ENCODE peak calls at places on chromosomes 12 and 14, in four cellular contexts. H is adrenal gland, W is lung, V is A673. D is an unnamed sample.

GRCh38 chr12:42484996-42485395 is 104.5 kb downstream of the PRICKLE1 start:
- DNase-seq in V (no peak), H (no peak), W (no peak), D (no peak)

GRCh38 chr12:30806989-30807694 is 52.4 kb upstream of the CAPRIN2 start:
- DNase-seq in H (peak), W (no peak), V (peak), D (no peak)

GRCh38 chr12:108610336-108610815 is 12.5 kb upstream of the TMEM119 start:
- DNase-seq in H (no peak), W (no peak), V (no peak), D (no peak)

GRCh38 chr14:105737504-105738246 is 211.3 kb downstream of the TMEM121 start:
- DNase-seq in V (no peak), W (no peak), H (no peak), D (no peak)

GRCh38 chr14:88225721-88226120 is 97.3 kb downstream of the KCNK10 start:
- DNase-seq in V (no peak), H (no peak), W (no peak), D (no peak)

GRCh38 chr14:34330846-34331245 is 131.2 kb downstream of the SPTSSA start:
- DNase-seq in V (no peak), W (no peak), H (no peak), D (no peak)

GRCh38 chr12:52370906-52371608 is 3.8 kb upstream of the KRT85 start:
- DNase-seq in V (no peak), W (no peak), H (peak), D (no peak)

GRCh38 chr14:95557832-95558231 is 23.0 kb downstream of the GLRX5 start:
- DNase-seq in H (no peak), V (no peak), W (no peak), D (no peak)

GRCh38 chr12:27525373-27525772 is 1.4 kb downstream of the PPFIBP1 start:
- DNase-seq in V (no peak), H (no peak), W (no peak), D (no peak)

GRCh38 chr14:40417777-40418401 is 985.7 kb upstream of the FBXO33 start:
- DNase-seq in V (peak), H (peak), W (no peak), D (no peak)

GRCh38 chr14:24032727-24033418 is 18.9 kb upstream of the CARMIL3 start:
- DNase-seq in V (no peak), H (peak), W (peak), D (no peak)

GRCh38 chr12:120639771-120640721 is at the start of gene CABP1:
- DNase-seq in W (no peak), H (no peak), V (peak), D (no peak)

GRCh38 chr12:70364695-70365397 is 1.2 kb upstream of the KCNMB4 start:
- DNase-seq in H (no peak), W (no peak), V (no peak), D (no peak)

GRCh38 chr14:68172216-68172615 is 352.6 kb downstream of the RAD51B start:
- DNase-seq in W (no peak), H (no peak), V (no peak), D (no peak)

GRCh38 chr12:71063087-71063486 is 94.7 kb downstream of the TSPAN8 start:
- DNase-seq in H (no peak), W (no peak), V (peak), D (no peak)

GRCh38 chr12:68557011-68557715 is 53.5 kb upstream of the RAP1B start:
- DNase-seq in W (no peak), V (no peak), H (no peak), D (no peak)

GRCh38 chr12:130764475-130765185 is 48.5 kb upstream of the RIMBP2 start:
- DNase-seq in V (peak), H (peak), W (no peak), D (no peak)

GRCh38 chr14:54172114-54172513 is 215.5 kb upstream of the BMP4 start:
- DNase-seq in H (no peak), V (no peak), W (no peak), D (no peak)

GRCh38 chr14:54170301-54170700 is 213.7 kb upstream of the BMP4 start:
- DNase-seq in H (no peak), W (no peak), V (no peak), D (no peak)

GRCh38 chr14:54169254-54169924 is 212.8 kb upstream of the BMP4 start:
- DNase-seq in W (no peak), H (no peak), V (no peak), D (no peak)

GRCh38 chr14:54166049-54166950 is 209.7 kb upstream of the BMP4 start:
- DNase-seq in W (no peak), V (no peak), H (no peak), D (no peak)

GRCh38 chr14:54168489-54168888 is 211.9 kb upstream of the BMP4 start:
- DNase-seq in V (no peak), W (no peak), H (no peak), D (no peak)
- TF ChIP-seq CTCF in V (no peak), W (no peak), H (no peak), D (no peak)

DNA sequence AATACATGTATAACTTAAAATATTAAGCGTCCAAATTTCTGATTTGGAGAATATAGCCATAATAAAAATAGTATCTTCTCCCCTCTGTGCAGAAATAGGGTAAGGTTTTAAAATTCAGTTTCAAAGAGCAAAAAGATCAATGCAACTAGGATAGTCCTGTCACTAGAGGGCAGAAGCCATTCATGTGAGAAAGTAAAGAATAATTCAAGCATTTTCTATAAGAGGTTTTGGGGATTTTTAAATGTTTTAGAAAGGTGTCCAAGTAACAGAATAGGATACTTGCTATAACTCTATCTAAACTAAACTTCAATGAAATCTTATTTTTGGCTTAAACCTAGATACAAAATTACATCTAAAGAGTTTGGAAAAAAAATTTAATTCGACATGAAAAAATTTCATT is 50.3 kb downstream of the ADAMTS20 start:
- DNase-seq in W (no peak), V (peak), H (no peak), D (no peak)
- TF ChIP-seq CTCF in W (no peak), V (peak), H (no peak), D (peak)

GRCh38 chr14:102589761-102590290 is 2.6 kb upstream of the RCOR1 start:
- DNase-seq in W (no peak), H (no peak), V (no peak), D (no peak)

GRCh38 chr14:102586420-102587119 is 5.9 kb upstream of the RCOR1 start:
- DNase-seq in W (no peak), V (no peak), H (no peak), D (no peak)

GRCh38 chr14:102590667-102591099 is 1.8 kb upstream of the RCOR1 start:
- DNase-seq in W (peak), H (peak), V (no peak), D (no peak)

GRCh38 chr14:102591372-102591943 is 991 bp upstream of the RCOR1 start:
- DNase-seq in W (peak), H (peak), V (peak), D (peak)

DNA sequence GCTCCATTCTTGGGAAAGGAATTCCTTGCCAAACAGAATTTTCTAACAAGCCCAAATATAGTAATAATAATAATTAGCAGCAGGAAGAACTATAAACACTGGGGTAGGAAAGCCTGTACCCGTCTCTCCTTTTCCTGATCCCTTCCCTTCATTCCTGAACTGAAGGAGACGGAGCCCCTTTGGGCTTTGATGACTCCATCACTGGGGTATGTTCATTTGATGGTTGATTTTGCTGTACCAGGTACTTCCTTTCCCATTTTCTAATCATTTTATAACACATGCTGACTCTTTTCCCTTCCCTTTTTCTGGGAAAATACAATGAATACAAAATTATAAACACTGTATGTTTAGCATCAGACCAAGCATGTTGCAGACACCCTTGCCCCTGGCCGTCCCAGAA is 3.6 kb upstream of the RCOR1 start:
- DNase-seq in V (no peak), H (no peak), W (no peak), D (no peak)
- TF ChIP-seq CTCF in V (no peak), H (no peak), W (no peak), D (no peak)

GRCh38 chr12:3677609-3678008 is 75.3 kb downstream of the CRACR2A start:
- DNase-seq in H (no peak), W (no peak), V (no peak), D (no peak)
- TF ChIP-seq CTCF in H (no peak), W (no peak), V (no peak), D (no peak)

GRCh38 chr14:42508209-42508946 is 901.7 kb downstream of the LRFN5 start:
- DNase-seq in V (no peak), H (no peak), W (no peak), D (no peak)

GRCh38 chr14:42504433-42504832 is 897.8 kb downstream of the LRFN5 start:
- DNase-seq in W (no peak), V (no peak), H (no peak), D (no peak)

GRCh38 chr14:42513837-42514236 is 907.2 kb downstream of the LRFN5 start:
- DNase-seq in H (no peak), W (no peak), V (no peak), D (no peak)

DNA sequence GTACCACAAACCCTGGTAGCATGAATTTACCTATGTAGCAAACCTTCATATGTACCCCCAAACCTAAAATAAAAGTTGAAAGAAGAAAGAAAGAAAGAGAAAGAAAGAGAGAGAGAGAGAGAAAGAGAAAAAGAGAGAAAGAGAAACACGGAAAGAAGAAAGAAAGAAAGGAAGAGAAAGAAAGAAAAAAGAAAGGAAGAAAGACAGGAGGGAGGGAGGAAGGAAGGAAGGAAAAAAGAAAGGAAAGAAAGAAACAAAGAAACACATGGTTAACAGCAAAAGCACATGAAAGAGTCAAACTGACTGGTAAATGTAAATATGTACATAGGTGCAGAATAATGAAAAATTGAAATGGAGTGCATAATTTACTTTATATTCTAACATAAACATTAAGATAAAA is 903.4 kb downstream of the LRFN5 start:
- DNase-seq in H (no peak), W (no peak), V (no peak), D (no peak)
- TF ChIP-seq CTCF in H (no peak), W (no peak), V (no peak), D (no peak)

GRCh38 chr14:63632932-63633514 is 8.6 kb downstream of the WDR89 start:
- DNase-seq in V (peak), W (no peak), H (no peak), D (no peak)
- TF ChIP-seq CTCF in V (peak), W (peak), H (peak), D (peak)

DNA sequence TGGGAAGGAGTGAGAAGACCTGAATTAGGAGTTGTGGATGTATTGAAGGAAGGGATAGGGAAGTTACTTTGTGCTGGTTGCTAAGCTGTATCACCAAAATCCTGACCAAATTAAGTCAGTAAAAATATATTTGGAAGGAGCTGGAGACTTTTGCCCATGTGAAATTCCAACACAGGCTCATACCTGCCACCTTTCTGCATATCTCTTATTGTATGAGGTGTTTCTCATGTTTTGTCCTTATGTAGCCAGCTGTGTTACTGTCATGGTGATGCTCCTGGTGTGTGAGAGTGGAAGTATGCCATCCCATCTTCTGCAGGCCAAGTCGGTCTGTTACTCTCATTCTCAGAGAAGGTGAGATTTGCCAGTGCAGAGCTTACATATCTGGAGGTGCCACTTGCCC is 29.4 kb upstream of the RNU6-8 start:
- DNase-seq in H (no peak), V (no peak), W (no peak), D (no peak)
- TF ChIP-seq CTCF in H (no peak), V (no peak), W (no peak), D (no peak)

DNA sequence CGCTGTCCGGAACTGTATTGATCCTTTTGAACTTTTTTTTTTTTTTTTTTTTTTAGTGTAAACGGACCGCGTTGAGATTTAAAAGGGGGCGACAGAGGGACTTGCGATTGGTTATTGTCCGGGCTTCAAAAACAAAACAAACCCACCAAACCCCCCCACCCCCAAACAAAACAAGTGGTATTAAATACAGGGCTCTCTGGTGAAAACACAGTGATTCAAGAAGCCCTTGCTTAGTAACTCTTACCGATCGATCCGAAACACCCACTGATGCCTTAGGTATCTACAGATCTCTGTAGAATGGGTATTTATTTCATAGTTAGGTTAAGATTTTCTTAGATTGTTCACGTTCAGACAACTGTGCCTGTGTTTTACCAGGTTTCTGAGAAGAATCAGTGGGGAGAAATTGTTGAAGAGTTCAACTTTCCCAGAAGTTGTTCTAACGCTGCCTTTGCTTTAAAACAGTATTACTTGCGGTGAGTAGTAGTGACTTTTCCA is 1.4 kb downstream of the ARID2 start:
- DNase-seq in V (no peak), H (peak), W (no peak), D (no peak)
- TF ChIP-seq CTCF in V (no peak), H (no peak), W (no peak), D (no peak)

DNA sequence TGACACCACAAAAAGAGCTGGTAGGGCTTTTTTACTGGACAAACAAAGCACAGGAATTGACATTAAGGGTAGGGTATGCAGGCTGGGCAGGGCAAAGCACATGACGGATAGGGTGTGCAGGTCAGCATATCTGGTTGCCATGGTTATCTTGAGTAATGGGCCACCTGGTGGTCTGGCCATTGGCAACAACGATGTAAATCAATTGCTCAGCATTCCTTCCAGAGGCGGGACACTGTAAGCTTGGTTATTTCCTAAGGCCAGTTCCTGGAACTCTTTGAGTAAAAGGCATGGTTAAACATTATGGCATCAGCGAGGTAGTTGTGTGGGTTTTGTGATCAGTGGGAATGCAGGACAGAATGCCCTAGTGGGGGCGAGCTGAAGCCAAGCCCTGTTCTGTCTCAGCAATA is 396.9 kb upstream of the PDE3A start:
- DNase-seq in V (no peak), H (no peak), W (no peak), D (peak)
- TF ChIP-seq CTCF in V (no peak), H (no peak), W (no peak), D (peak)

DNA sequence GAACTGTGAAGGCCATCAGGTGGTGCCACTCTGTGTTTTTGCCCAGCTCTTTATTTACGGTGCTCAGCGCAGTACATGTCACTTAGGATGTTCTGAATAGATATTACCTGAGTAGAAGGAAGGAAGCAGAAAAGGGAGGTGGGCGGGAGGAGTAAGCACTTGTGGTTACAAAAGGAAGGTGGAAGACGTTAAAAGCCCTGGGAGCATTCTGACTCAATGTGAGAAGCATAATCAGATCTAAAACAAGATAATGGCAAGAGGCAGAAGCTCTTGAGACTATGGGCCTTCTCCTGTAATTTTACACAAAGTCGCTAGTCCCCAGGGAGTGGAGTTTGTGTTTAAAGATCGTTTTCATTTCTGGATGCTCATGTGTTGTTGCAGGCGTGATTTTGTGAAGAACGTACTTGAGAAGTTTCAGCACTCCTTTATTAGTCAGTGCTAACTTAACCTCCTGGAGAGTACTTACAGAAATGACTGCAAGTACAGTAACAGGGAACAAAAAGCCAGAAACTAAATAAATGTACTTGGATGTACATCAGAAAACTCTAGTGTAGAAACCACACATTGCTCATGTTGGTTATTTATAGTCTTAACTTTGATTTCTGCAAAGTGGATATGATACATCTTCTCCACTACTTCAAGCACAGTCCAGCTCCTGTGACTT is 1523.5 kb downstream of the AACS start:
- DNase-seq in V (peak), H (no peak), W (no peak), D (no peak)
- TF ChIP-seq CTCF in V (no peak), H (no peak), W (no peak), D (no peak)

D was measured in type B pancreatic cell.